ENCODE peak calls at places on chromosomes 11 and 22, in eight cellular contexts. Z is mucosa of descending colon, F is cardiac fibroblast, N is psoas muscle, C is brain microvascular endothelial cell, I is lower leg skin, D is fibroblast of pulmonary artery, R is cardiac muscle cell. L is an unnamed sample.

GRCh38 chr11:96122601-96123044 is 198.7 kb upstream of the MTMR2 start:
- DNase-seq in Z (no peak), F (no peak), N (no peak), C (no peak), I (no peak), D (no peak), R (no peak), L (no peak)

GRCh38 chr11:6357222-6357621 is 33.1 kb upstream of the SMPD1 start:
- DNase-seq in Z (no peak), F (peak), N (peak), C (peak), I (peak), D (peak), R (peak), L (peak)

GRCh38 chr11:45092901-45093760 is 53.3 kb upstream of the PRDM11 start:
- DNase-seq in Z (no peak), F (peak), N (no peak), C (peak), I (peak), D (peak), R (peak), L (peak)

GRCh38 chr22:43821606-43822425 is 9.7 kb upstream of the EFCAB6 start:
- DNase-seq in Z (no peak), F (no peak), N (no peak), C (no peak), I (no peak), D (no peak), R (no peak), L (no peak)

GRCh38 chr11:6443269-6444003 is 2.6 kb upstream of the HPX start:
- DNase-seq in Z (no peak), F (peak), N (peak), C (peak), I (peak), D (peak), R (peak), L (peak)

GRCh38 chr11:20004856-20005255 is 155.4 kb downstream of the DBX1 start:
- DNase-seq in Z (no peak), F (no peak), N (no peak), C (no peak), I (no peak), D (no peak), R (no peak), L (no peak)

GRCh38 chr11:125940145-125940544 is 5.7 kb upstream of the VSIG10L2 start:
- DNase-seq in Z (no peak), F (no peak), N (no peak), C (no peak), I (no peak), D (no peak), R (no peak), L (no peak)

GRCh38 chr11:46039990-46040389 is 81.3 kb downstream of the PHF21A start:
- DNase-seq in Z (no peak), F (peak), N (no peak), C (peak), I (no peak), D (peak), R (peak), L (peak)

GRCh38 chr11:12163181-12163841 is 52.9 kb downstream of the MICAL2 start:
- DNase-seq in Z (no peak), F (peak), N (no peak), C (peak), I (no peak), D (peak), R (peak), L (peak)

GRCh38 chr11:11569936-11570491 is 51.8 kb downstream of the GALNT18 start:
- DNase-seq in Z (peak), F (peak), N (peak), C (no peak), I (peak), D (peak), R (peak), L (no peak)

GRCh38 chr11:113351061-113351460 is 36.5 kb upstream of the ANKK1 start:
- DNase-seq in Z (no peak), F (no peak), N (no peak), C (no peak), I (no peak), D (no peak), R (no peak), L (no peak)

GRCh38 chr22:37358386-37358785 is 68.9 kb downstream of the ELFN2 start:
- DNase-seq in Z (no peak), F (no peak), N (no peak), C (no peak), I (no peak), D (no peak), R (no peak), L (no peak)

GRCh38 chr11:93000511-93001476 is 31.3 kb downstream of the MTNR1B start:
- DNase-seq in Z (no peak), F (peak), N (no peak), C (peak), I (no peak), D (peak), R (peak), L (peak)

GRCh38 chr11:64789331-64790204 is 11.2 kb upstream of the SF1 start:
- DNase-seq in Z (peak), F (no peak), N (no peak), C (no peak), I (no peak), D (no peak), R (no peak), L (no peak)

GRCh38 chr11:103812680-103813079 is 223.8 kb upstream of the DDI1 start:
- DNase-seq in Z (no peak), F (no peak), N (no peak), C (no peak), I (no peak), D (no peak), R (peak), L (no peak)

GRCh38 chr22:25899566-25899965 is 157.6 kb downstream of the MYO18B start:
- DNase-seq in Z (no peak), F (no peak), N (no peak), C (no peak), I (no peak), D (no peak), R (no peak), L (no peak)

GRCh38 chr11:68373189-68373809 is 60.9 kb downstream of the LRP5 start:
- DNase-seq in Z (no peak), F (no peak), N (no peak), C (no peak), I (no peak), D (no peak), R (peak), L (peak)

GRCh38 chr11:103997082-103997481 is 39.4 kb upstream of the DDI1 start:
- DNase-seq in Z (no peak), F (no peak), N (no peak), C (no peak), I (no peak), D (no peak), R (no peak), L (no peak)

DNA sequence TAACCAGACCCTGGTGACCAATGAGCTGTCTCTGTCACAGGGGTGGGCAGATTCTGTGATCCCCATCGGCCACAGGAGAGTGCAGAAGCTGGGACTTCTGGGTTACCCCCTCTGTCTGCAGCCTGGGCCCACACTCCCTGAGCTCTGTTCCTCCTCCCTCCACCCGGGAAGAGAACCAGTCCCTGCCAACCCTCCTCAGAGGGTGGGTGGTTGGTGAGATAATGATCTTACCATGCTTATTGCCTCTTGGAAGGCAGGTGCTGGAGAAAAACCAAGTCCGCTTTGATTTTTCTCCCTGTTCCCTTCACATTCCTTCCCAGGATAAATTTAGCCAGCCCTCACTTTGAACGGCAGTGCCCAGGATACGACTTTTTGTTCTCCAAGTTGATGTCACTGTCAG is 17.3 kb downstream of the PRG3 start:
- DNase-seq in Z (no peak), F (no peak), N (no peak), C (no peak), I (no peak), D (no peak), R (no peak), L (no peak)
- TF ChIP-seq CTCF in Z (no peak), F (no peak), N (no peak), C (no peak), I (no peak), D (no peak), R (no peak), L (no peak)

DNA sequence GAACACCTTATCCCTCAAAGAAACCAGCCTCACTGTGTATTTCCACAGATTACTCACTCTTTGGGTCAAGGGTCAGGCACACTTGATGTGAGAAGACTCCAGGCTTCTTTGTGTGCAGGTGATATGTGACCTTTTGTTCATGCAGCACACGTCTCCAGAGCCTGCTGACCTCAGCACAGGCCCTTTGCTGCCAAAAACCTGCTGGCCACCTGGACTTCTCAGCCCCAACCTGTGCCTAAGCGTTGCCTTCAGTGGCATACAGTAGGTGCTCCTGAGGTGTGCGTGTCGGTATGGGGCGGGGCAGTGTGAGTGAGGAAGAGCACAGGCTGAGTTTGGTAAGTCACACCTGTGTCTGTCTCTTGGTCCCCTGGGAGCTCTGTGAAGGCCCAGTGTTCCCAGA is 58.1 kb downstream of the WNT11 start:
- DNase-seq in Z (peak), F (no peak), N (no peak), C (no peak), I (no peak), D (no peak), R (no peak), L (no peak)
- H3K4me3 ChIP-seq in Z (no peak), F (no peak), N (no peak), C (no peak), I (no peak), D (no peak), R (no peak), L (no peak)

GRCh38 chr11:117909611-117910382 is 19.4 kb downstream of the TMPRSS13 start:
- DNase-seq in Z (no peak), F (no peak), N (peak), C (no peak), I (no peak), D (no peak), R (no peak), L (no peak)
- TF ChIP-seq CTCF in Z (no peak), F (no peak), N (no peak), C (no peak), I (no peak), D (no peak), R (no peak), L (no peak)

GRCh38 chr22:30196141-30196866 is 50.3 kb downstream of the LIF start:
- DNase-seq in Z (peak), F (peak), N (peak), C (peak), I (peak), D (peak), R (peak), L (peak)
- H3K4me3 ChIP-seq in Z (no peak), F (no peak), N (no peak), C (no peak), I (no peak), D (peak), R (no peak), L (peak)